ENCODE peak calls at places on chromosomes 6 and 20, in six cellular contexts. One of them, this sample, is unnamed.

GRCh38 chr6:117399924-117400323 is 25.8 kb downstream of the ROS1 start:
- DNase-seq in A549: peak; percentile 10
- DNase-seq in K562: peak; percentile 7
- DNase-seq in HepG2: peak; percentile 20
- DNase-seq in GM12878: no peak
- DNase-seq in endothelial cell of umbilical vein: peak; percentile 13
- DNase-seq in this sample: no peak

GRCh38 chr20:46304852-46305251 is 3.4 kb downstream of the CDH22 start:
- DNase-seq in A549: no peak
- DNase-seq in K562: no peak
- DNase-seq in HepG2: no peak
- DNase-seq in GM12878: no peak
- DNase-seq in endothelial cell of umbilical vein: no peak
- DNase-seq in this sample: no peak

GRCh38 chr6:159533568-159533967 is 159.5 kb downstream of the SOD2 start:
- DNase-seq in A549: no peak
- DNase-seq in K562: no peak
- DNase-seq in HepG2: no peak
- DNase-seq in GM12878: no peak
- DNase-seq in endothelial cell of umbilical vein: no peak
- DNase-seq in this sample: no peak

GRCh38 chr6:9543649-9544048 is 871.2 kb downstream of the TFAP2A start:
- DNase-seq in A549: no peak
- DNase-seq in K562: no peak
- DNase-seq in HepG2: no peak
- DNase-seq in GM12878: no peak
- DNase-seq in endothelial cell of umbilical vein: no peak
- DNase-seq in this sample: peak; percentile 5

GRCh38 chr20:25077610-25078169 is 4.3 kb downstream of the VSX1 start:
- DNase-seq in A549: peak; percentile 49
- DNase-seq in K562: no peak
- DNase-seq in HepG2: peak; percentile 41
- DNase-seq in GM12878: no peak
- DNase-seq in endothelial cell of umbilical vein: no peak
- DNase-seq in this sample: peak; percentile 77

GRCh38 chr20:57112448-57112847 is 154.0 kb downstream of the BMP7 start:
- DNase-seq in A549: no peak
- DNase-seq in K562: no peak
- DNase-seq in HepG2: no peak
- DNase-seq in GM12878: no peak
- DNase-seq in endothelial cell of umbilical vein: no peak
- DNase-seq in this sample: no peak

GRCh38 chr6:100517633-100518032 is 52.9 kb upstream of the SIM1 start:
- DNase-seq in A549: no peak
- DNase-seq in K562: no peak
- DNase-seq in HepG2: no peak
- DNase-seq in GM12878: no peak
- DNase-seq in endothelial cell of umbilical vein: no peak
- DNase-seq in this sample: no peak

GRCh38 chr20:24242763-24243162 is 226.7 kb upstream of the SYNDIG1 start:
- DNase-seq in A549: no peak
- DNase-seq in K562: no peak
- DNase-seq in HepG2: no peak
- DNase-seq in GM12878: no peak
- DNase-seq in endothelial cell of umbilical vein: no peak
- DNase-seq in this sample: no peak

GRCh38 chr20:23086931-23087411 is 847 bp upstream of the CD93 start:
- DNase-seq in A549: no peak
- DNase-seq in K562: no peak
- DNase-seq in HepG2: no peak
- DNase-seq in GM12878: no peak
- DNase-seq in endothelial cell of umbilical vein: peak; percentile 69
- DNase-seq in this sample: peak; percentile 70

GRCh38 chr20:39291301-39291700 is 329.2 kb downstream of the DHX35 start:
- DNase-seq in A549: no peak
- DNase-seq in K562: no peak
- DNase-seq in HepG2: no peak
- DNase-seq in GM12878: no peak
- DNase-seq in endothelial cell of umbilical vein: peak; percentile 59
- DNase-seq in this sample: no peak

GRCh38 chr6:140774080-140774505 is 1358.6 kb upstream of the GJE1 start:
- DNase-seq in A549: no peak
- DNase-seq in K562: no peak
- DNase-seq in HepG2: no peak
- DNase-seq in GM12878: peak; percentile 30
- DNase-seq in endothelial cell of umbilical vein: peak; percentile 82
- DNase-seq in this sample: peak; percentile 30

GRCh38 chr20:1663917-1664316 is 6.3 kb upstream of the SIRPG start:
- DNase-seq in A549: no peak
- DNase-seq in K562: no peak
- DNase-seq in HepG2: no peak
- DNase-seq in GM12878: no peak
- DNase-seq in endothelial cell of umbilical vein: no peak
- DNase-seq in this sample: peak; percentile 79

GRCh38 chr6:71460933-71461332 is 172.3 kb downstream of the OGFRL1 start:
- DNase-seq in A549: no peak
- DNase-seq in K562: no peak
- DNase-seq in HepG2: no peak
- DNase-seq in GM12878: no peak
- DNase-seq in endothelial cell of umbilical vein: no peak
- DNase-seq in this sample: no peak

GRCh38 chr20:50107086-50107645 is 5.8 kb downstream of the UBE2V1 start:
- DNase-seq in A549: no peak
- DNase-seq in K562: no peak
- DNase-seq in HepG2: no peak
- DNase-seq in GM12878: no peak
- DNase-seq in endothelial cell of umbilical vein: peak; percentile 73
- DNase-seq in this sample: no peak

GRCh38 chr6:136792945-136793289 is 640 bp upstream of the MAP3K5 start:
- DNase-seq in A549: peak; percentile 84
- DNase-seq in K562: peak; percentile 76
- DNase-seq in HepG2: peak; percentile 21
- DNase-seq in GM12878: no peak
- DNase-seq in endothelial cell of umbilical vein: peak; percentile 89
- DNase-seq in this sample: peak; percentile 97

DNA sequence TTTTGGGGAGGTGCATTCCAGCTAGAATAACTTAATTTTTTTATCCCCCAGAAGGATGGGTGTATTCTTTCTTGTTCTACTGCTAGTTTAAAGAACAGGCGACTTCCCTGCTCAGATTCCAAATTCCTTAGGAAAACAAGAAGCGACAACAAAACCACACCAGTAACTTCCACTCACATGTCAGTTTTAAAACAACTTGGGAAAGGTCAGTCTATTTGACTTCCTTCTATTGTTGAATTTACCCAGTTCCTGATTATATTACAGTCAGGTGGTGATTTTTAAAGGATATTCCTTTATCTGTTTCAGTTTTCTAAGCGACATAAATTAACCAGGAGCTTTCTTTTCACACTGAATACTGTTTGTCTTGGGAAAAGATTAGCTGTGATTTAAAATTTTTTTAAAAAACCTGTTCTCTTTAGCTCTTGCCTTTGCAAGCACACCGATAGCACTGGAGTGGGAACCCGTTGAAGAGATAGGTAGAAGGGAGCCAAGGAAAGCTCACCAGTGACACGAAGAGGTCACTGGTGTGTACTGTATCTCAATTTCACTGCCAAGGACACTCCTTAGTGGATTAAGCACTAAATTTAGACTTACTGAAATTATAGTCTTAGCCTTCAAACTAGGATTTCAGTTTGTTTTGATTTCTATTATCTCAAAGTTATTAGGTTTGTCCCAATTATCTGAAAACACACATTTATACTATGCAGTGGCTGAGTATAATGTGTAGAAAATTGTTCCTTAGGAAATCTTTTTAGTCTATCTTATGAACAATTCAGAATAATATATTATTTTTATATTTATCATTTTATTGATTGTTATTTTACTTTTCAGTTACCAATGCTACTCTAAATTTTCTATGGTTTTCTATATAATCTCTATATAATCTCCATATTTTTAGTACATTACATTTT is 22.3 kb downstream of the MARCKS start:
- DNase-seq in A549: peak; percentile 73
- DNase-seq in K562: peak; percentile 56
- DNase-seq in HepG2: peak; percentile 67
- DNase-seq in GM12878: peak; percentile 47
- DNase-seq in endothelial cell of umbilical vein: peak; percentile 91
- DNase-seq in this sample: peak; percentile 60
- TF ChIP-seq MYC in A549: no peak
- TF ChIP-seq MYC in K562: no peak
- TF ChIP-seq MYC in HepG2: no peak
- TF ChIP-seq MYC in GM12878: no peak
- TF ChIP-seq MYC in endothelial cell of umbilical vein: no peak
- TF ChIP-seq MYC in this sample: no peak

GRCh38 chr6:122389704-122390103 is 9.7 kb upstream of the HSF2 start:
- DNase-seq in A549: no peak
- DNase-seq in K562: no peak
- DNase-seq in HepG2: peak; percentile 23
- DNase-seq in GM12878: no peak
- DNase-seq in endothelial cell of umbilical vein: no peak
- DNase-seq in this sample: no peak
- TF ChIP-seq MAX in A549: no peak
- TF ChIP-seq MAX in K562: no peak
- TF ChIP-seq MAX in HepG2: no peak
- TF ChIP-seq MAX in GM12878: no peak
- TF ChIP-seq MAX in endothelial cell of umbilical vein: no peak
- TF ChIP-seq MAX in this sample: no peak

GRCh38 chr6:391559-392440 is at the start of gene IRF4:
- DNase-seq in A549: no peak
- DNase-seq in K562: no peak
- DNase-seq in HepG2: no peak
- DNase-seq in GM12878: no peak
- DNase-seq in endothelial cell of umbilical vein: no peak
- DNase-seq in this sample: no peak
- TF ChIP-seq POLR2A in A549: no peak
- TF ChIP-seq POLR2A in K562: no peak
- TF ChIP-seq POLR2A in HepG2: no peak
- TF ChIP-seq POLR2A in GM12878: peak; percentile 77
- TF ChIP-seq POLR2A in endothelial cell of umbilical vein: no peak
- TF ChIP-seq POLR2A in this sample: no peak

DNA sequence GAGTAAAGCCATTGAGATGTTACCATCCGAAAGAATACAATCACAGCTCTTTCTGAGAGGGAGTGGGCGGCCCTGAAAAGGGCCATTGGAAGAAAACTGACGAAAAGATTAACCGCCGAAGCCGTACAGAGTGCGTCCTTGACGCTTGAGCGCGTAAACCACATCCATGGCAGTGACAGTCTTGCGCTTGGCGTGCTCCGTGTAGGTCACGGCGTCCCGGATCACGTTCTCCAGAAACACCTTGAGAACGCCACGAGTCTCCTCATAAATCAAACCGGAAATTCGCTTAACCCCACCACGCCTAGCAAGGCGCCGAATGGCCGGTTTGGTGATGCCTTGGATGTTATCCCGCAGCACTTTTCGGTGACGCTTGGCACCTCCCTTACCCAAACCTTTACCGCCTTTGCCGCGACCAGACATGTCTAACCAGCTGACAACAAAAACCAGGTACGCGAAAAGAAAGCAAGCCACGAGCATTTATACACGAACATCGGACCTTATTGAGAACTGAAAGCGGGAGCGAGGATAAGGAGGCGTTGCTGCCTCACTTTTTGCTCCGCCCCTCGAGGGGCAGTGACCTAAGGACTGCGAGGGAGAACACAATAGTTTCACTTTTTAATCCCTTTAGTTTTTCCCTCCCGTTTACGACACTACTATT is 60.3 kb upstream of the HFE start:
- DNase-seq in A549: peak; percentile 96
- DNase-seq in K562: peak; percentile 85
- DNase-seq in HepG2: peak; percentile 97
- DNase-seq in GM12878: peak; percentile 100
- DNase-seq in endothelial cell of umbilical vein: peak; percentile 92
- DNase-seq in this sample: peak; percentile 99
- TF ChIP-seq MYC in A549: no peak
- TF ChIP-seq MYC in K562: peak; percentile 88
- TF ChIP-seq MYC in HepG2: peak; percentile 78
- TF ChIP-seq MYC in GM12878: no peak
- TF ChIP-seq MYC in endothelial cell of umbilical vein: no peak
- TF ChIP-seq MYC in this sample: peak; percentile 55